ENCODE peak calls at places on chromosomes 7 and 10, in eight cellular contexts. T is ovary; D is CD8-positive, alpha-beta memory T cell; P is NT2/D1; A is upper lobe of right lung; B is mesendoderm; E is right cardiac atrium; C is HAP-1. V is an unnamed sample. For H3K4me1, the result is how much of the 10 kb centered on the place peaks cover.

GRCh38 chr7:141702047-141702567 is at the start of gene DENND11:
- DNase-seq in D (peak), B (peak), E (peak), T (peak), C (peak), A (peak), P (no peak), V (no peak)

GRCh38 chr10:1119501-1119900 is 63.3 kb downstream of the WDR37 start:
- DNase-seq in B (no peak), D (no peak), C (no peak), P (no peak), A (no peak), T (no peak), E (no peak), V (no peak)

GRCh38 chr10:21431799-21432198 is 93.7 kb downstream of the SKIDA1 start:
- DNase-seq in D (no peak), P (no peak), C (no peak), T (no peak), E (no peak), B (peak), A (no peak), V (no peak)

GRCh38 chr7:129212126-129212525 is 12.7 kb upstream of the AHCYL2 start:
- DNase-seq in A (no peak), E (no peak), T (no peak), D (no peak), B (no peak), C (no peak), P (no peak), V (no peak)

GRCh38 chr7:130151591-130152269 is 53.5 kb downstream of the TMEM209 start:
- DNase-seq in T (no peak), D (peak), P (no peak), E (no peak), C (no peak), A (no peak), B (no peak), V (no peak)

GRCh38 chr10:34826221-34826620 is 11.1 kb upstream of the PARD3 start:
- DNase-seq in B (no peak), P (no peak), C (no peak), A (no peak), E (no peak), D (no peak), T (no peak), V (no peak)

GRCh38 chr7:100731937-100732636 is 1.3 kb upstream of the ZAN start:
- DNase-seq in P (no peak), C (no peak), D (peak), E (no peak), B (no peak), T (no peak), A (no peak), V (no peak)

GRCh38 chr7:1937252-1937605 is 267.2 kb downstream of the ELFN1 start:
- DNase-seq in D (no peak), A (no peak), P (no peak), E (peak), B (no peak), C (no peak), T (no peak), V (no peak)

GRCh38 chr10:31635415-31636065 is 293.1 kb downstream of the ARHGAP12 start:
- DNase-seq in D (no peak), C (no peak), A (no peak), B (no peak), P (no peak), T (no peak), E (no peak), V (no peak)

GRCh38 chr7:26618898-26619297 is 245.5 kb downstream of the SKAP2 start:
- DNase-seq in P (no peak), C (no peak), B (no peak), T (no peak), A (no peak), E (no peak), D (no peak), V (no peak)

GRCh38 chr10:23439920-23440875 is 1.3 kb downstream of the OTUD1 start:
- DNase-seq in T (peak), E (peak), A (peak), P (no peak), C (peak), B (peak), D (peak), V (no peak)

GRCh38 chr7:23044581-23044980 is 30.7 kb upstream of the HYCC1 start:
- DNase-seq in A (no peak), P (no peak), D (no peak), C (peak), B (no peak), E (no peak), T (no peak), V (no peak)

GRCh38 chr10:88467835-88468485 is 115.2 kb downstream of the RNLS start:
- DNase-seq in D (no peak), B (no peak), A (no peak), T (no peak), C (peak), P (no peak), E (no peak), V (no peak)

GRCh38 chr10:59098811-59099452 is 77.5 kb upstream of the PHYHIPL start:
- DNase-seq in E (no peak), A (no peak), D (no peak), B (no peak), T (no peak), C (no peak), P (no peak), V (no peak)

GRCh38 chr10:117360016-117360415 is 15.2 kb downstream of the PDZD8 start:
- DNase-seq in P (no peak), T (no peak), A (no peak), C (no peak), B (no peak), E (no peak), D (no peak), V (no peak)

GRCh38 chr10:128714240-128714639 is 588.0 kb upstream of the MKI67 start:
- DNase-seq in A (no peak), B (no peak), C (no peak), D (no peak), T (no peak), P (no peak), E (no peak), V (no peak)

GRCh38 chr7:2830609-2831376 is 13.3 kb downstream of the GNA12 start:
- DNase-seq in D (no peak), E (no peak), T (no peak), B (no peak), C (no peak), P (no peak), A (no peak), V (no peak)

GRCh38 chr10:22340362-22341189 is 4.7 kb upstream of the SPAG6 start:
- DNase-seq in T (peak), C (peak), P (no peak), D (peak), A (peak), E (peak), B (peak), V (no peak)

GRCh38 chr10:11181996-11182395 is 164.3 kb downstream of the CELF2 start:
- DNase-seq in A (no peak), T (peak), D (no peak), B (no peak), C (no peak), P (no peak), E (peak), V (no peak)

GRCh38 chr10:86254526-86255174 is 111.9 kb downstream of the GRID1 start:
- DNase-seq in E (no peak), D (no peak), B (peak), P (no peak), T (no peak), C (no peak), A (peak), V (no peak)

GRCh38 chr10:95474228-95475002 is 86.8 kb downstream of the SORBS1 start:
- DNase-seq in P (no peak), D (no peak), A (no peak), B (no peak), C (no peak), T (no peak), E (no peak), V (no peak)

GRCh38 chr10:79449181-79450146 is 4.0 kb upstream of the ZCCHC24 start:
- DNase-seq in D (peak), E (peak), T (no peak), P (no peak), C (no peak), B (peak), A (no peak), V (no peak)

GRCh38 chr7:148664319-148664718 is 34.4 kb upstream of the CUL1 start:
- DNase-seq in P (no peak), D (no peak), A (no peak), E (peak), T (no peak), C (no peak), B (no peak), V (no peak)

GRCh38 chr10:60359066-60359465 is 30.6 kb downstream of the ANK3 start:
- DNase-seq in B (no peak), C (no peak), A (no peak), E (no peak), D (no peak), P (no peak), T (no peak), V (no peak)

GRCh38 chr10:3838723-3839437 is 53.9 kb upstream of the KLF6 start:
- DNase-seq in E (no peak), A (no peak), T (no peak), C (no peak), P (no peak), B (no peak), D (no peak), V (no peak)

GRCh38 chr7:3201937-3202715 is 98.9 kb upstream of the SDK1 start:
- DNase-seq in A (no peak), B (no peak), C (no peak), T (no peak), P (no peak), E (no peak), D (no peak), V (no peak)

GRCh38 chr10:77795426-77796055 is 131.0 kb downstream of the DLG5 start:
- DNase-seq in B (no peak), C (no peak), P (no peak), D (no peak), E (no peak), T (no peak), A (no peak), V (no peak)

GRCh38 chr7:156094350-156095146 is 282.3 kb upstream of the SHH start:
- DNase-seq in T (no peak), P (no peak), D (no peak), B (peak), A (peak), E (no peak), C (no peak), V (no peak)

GRCh38 chr10:6144609-6145413 is 56.0 kb downstream of the RBM17 start:
- DNase-seq in E (peak), T (peak), P (no peak), C (peak), A (peak), D (peak), B (peak), V (no peak)

GRCh38 chr7:90222811-90223725 is 11.5 kb downstream of the STEAP2 start:
- DNase-seq in D (no peak), E (no peak), P (no peak), A (no peak), T (peak), C (no peak), B (no peak), V (no peak)

GRCh38 chr10:118674226-118674919 is 78.9 kb upstream of the PRLHR start:
- DNase-seq in P (no peak), E (no peak), C (no peak), T (no peak), A (no peak), D (no peak), B (no peak), V (no peak)

GRCh38 chr7:30887464-30887872 is 24.2 kb upstream of the AQP1 start:
- DNase-seq in A (no peak), P (no peak), B (peak), D (no peak), T (no peak), C (no peak), E (peak), V (no peak)

GRCh38 chr10:16717617-16718395 is 99.4 kb downstream of the RSU1 start:
- DNase-seq in D (no peak), C (no peak), E (peak), T (no peak), B (no peak), A (no peak), P (no peak), V (no peak)

GRCh38 chr7:131630427-131630826 is 74.0 kb upstream of the PODXL start:
- DNase-seq in E (no peak), C (no peak), D (no peak), A (no peak), P (no peak), B (no peak), T (no peak), V (no peak)

GRCh38 chr10:119637631-119638030 is 13.5 kb upstream of the BAG3 start:
- DNase-seq in T (no peak), A (no peak), E (no peak), D (no peak), C (peak), B (no peak), P (no peak), V (no peak)

GRCh38 chr7:139105037-139105382 is 4.5 kb downstream of the ZC3HAV1 start:
- DNase-seq in D (no peak), E (no peak), C (no peak), P (no peak), A (no peak), B (no peak), T (no peak), V (no peak)

GRCh38 chr10:132532784-132533560 is 4.6 kb upstream of the INPP5A start:
- DNase-seq in B (peak), E (no peak), P (no peak), T (no peak), C (no peak), A (no peak), D (no peak), V (no peak)

GRCh38 chr10:44689368-44689767 is 221.8 kb upstream of the TMEM72 start:
- DNase-seq in D (no peak), A (no peak), T (no peak), E (no peak), B (peak), C (no peak), P (no peak), V (peak)

GRCh38 chr7:36448781-36449379 is 59.2 kb downstream of the ANLN start:
- DNase-seq in C (no peak), E (no peak), D (no peak), A (no peak), T (no peak), P (no peak), B (no peak), V (no peak)

DNA sequence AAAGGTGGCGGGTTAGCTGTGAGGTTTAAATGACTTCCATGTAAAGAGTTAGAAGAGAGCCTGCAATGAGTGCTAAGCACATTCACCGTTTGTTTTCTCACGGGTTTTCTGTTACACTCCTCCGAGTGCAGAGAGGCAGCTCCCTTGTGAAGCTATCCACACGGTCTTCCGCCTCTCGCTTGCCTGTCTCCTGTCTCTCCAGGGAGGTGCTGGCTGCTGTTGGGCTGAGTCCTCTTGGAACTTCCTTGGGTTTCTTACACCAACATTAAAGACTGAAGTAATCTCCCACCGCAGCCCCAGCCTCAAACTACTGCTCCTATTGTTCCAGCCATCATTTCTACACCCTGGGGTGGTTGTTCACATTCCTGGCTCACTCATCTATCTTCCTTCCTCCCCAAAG is 14.3 kb downstream of the ESYT2 start:
- DNase-seq in B (peak), C (no peak), T (no peak), P (no peak), E (no peak), A (no peak), D (no peak), V (no peak)
- H3K4me1 ChIP-seq in B (under half), C (under half), T (under half), P (under half), E (under half), A (half or more), D (half or more), V (under half)

GRCh38 chr10:28540145-28540544 is 7.2 kb downstream of the WAC start:
- DNase-seq in B (no peak), T (no peak), C (no peak), A (no peak), D (no peak), P (no peak), E (no peak), V (no peak)
- H3K4me1 ChIP-seq in B (under half), T (under half), C (under half), A (under half), D (half or more), P (under half), E (under half), V (under half)

GRCh38 chr10:80487422-80487785 is 33.3 kb downstream of the TSPAN14 start:
- DNase-seq in B (no peak), A (no peak), T (no peak), C (no peak), D (no peak), P (no peak), E (no peak), V (no peak)
- H3K4me1 ChIP-seq in B (under half), A (half or more), T (under half), C (under half), D (half or more), P (under half), E (under half), V (under half)

DNA sequence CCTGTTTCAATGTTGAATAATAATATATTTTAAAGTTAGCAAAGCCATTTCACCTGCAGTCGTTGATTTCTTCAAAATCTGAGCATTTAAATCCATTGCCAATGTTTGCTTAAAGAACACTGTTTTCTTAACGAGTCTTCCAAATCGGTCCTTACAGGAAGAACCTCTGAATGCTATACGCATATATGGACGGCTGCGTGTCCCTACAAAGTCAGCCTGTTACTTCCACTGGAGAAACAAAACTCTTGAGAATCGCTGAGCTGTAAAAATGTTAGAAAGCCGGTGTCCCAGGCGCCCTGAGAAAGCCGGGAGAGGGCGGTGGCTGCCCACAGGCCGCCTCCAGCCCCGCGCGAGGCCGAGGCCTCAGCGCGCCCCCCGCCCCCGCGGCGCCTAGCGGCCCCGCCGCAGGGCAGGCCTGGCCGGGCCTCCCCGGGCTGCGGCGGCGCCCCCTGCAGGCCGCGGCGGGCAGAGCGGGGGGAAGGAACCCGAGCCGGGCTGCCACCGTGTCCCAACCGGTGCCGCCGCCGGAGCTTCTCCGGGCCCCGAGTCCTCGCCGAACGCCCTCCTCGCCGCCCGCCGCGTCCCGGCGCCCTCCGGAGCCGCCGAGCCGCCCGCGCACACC is at the start of gene FHIP2A:
- DNase-seq in B (peak), E (peak), T (peak), C (peak), A (peak), D (peak), P (peak), V (no peak)
- H3K4me1 ChIP-seq in B (under half), E (under half), T (under half), C (under half), A (under half), D (under half), P (under half), V (under half)

V was measured in iPS DF 6.9.